ENCODE peak calls at places on chromosomes 3 and 15, in five cellular contexts. K is A549, R is K562, J is WTC11, M is HepG2. E is an unnamed sample.

GRCh38 chr15:100852630-100853029 is 27.0 kb upstream of the ALDH1A3 start:
- DNase-seq in K (no peak), R (no peak), J (no peak), M (no peak), E (no peak)

GRCh38 chr3:108602249-108602934 is 12.9 kb downstream of the DZIP3 start:
- DNase-seq in K (no peak), R (no peak), J (no peak), M (no peak), E (no peak)

GRCh38 chr3:185210621-185211157 is 43.2 kb downstream of the EHHADH start:
- DNase-seq in K (no peak), R (no peak), J (no peak), M (no peak), E (no peak)

GRCh38 chr15:29101491-29101890 is 168.1 kb downstream of the NSMCE3 start:
- DNase-seq in K (no peak), R (no peak), J (no peak), M (no peak), E (no peak)

GRCh38 chr3:17329932-17330331 is 412.5 kb downstream of the TBC1D5 start:
- DNase-seq in K (no peak), R (no peak), J (no peak), M (no peak), E (no peak)

GRCh38 chr3:173217127-173217526 is 76.1 kb upstream of the SPATA16 start:
- DNase-seq in K (no peak), R (peak; percentile 1), J (no peak), M (no peak), E (no peak)

GRCh38 chr3:180329847-180330246 is 272.1 kb upstream of the TTC14 start:
- DNase-seq in K (no peak), R (no peak), J (no peak), M (no peak), E (no peak)

GRCh38 chr15:41971089-41971892 is 1.1 kb downstream of the EHD4 start:
- DNase-seq in K (peak; percentile 43), R (peak; percentile 70), J (peak; percentile 51), M (peak; percentile 61), E (peak; percentile 89)

GRCh38 chr3:9351709-9352126 is 11.1 kb upstream of the THUMPD3 start:
- DNase-seq in K (no peak), R (no peak), J (peak; percentile 28), M (no peak), E (no peak)

GRCh38 chr3:48157950-48158376 is 30.3 kb downstream of the CDC25A start:
- DNase-seq in K (peak; percentile 58), R (peak; percentile 86), J (peak; percentile 82), M (peak; percentile 47), E (no peak)

GRCh38 chr15:28101201-28101600 is 2.1 kb upstream of the OCA2 start:
- DNase-seq in K (no peak), R (no peak), J (no peak), M (no peak), E (no peak)

GRCh38 chr15:100170280-100170654 is 171.5 kb downstream of the ADAMTS17 start:
- DNase-seq in K (no peak), R (no peak), J (no peak), M (no peak), E (peak; percentile 89)

GRCh38 chr15:59797756-59798604 is 108.9 kb upstream of the BNIP2 start:
- DNase-seq in K (no peak), R (no peak), J (no peak), M (no peak), E (peak; percentile 2)

GRCh38 chr3:25849641-25850040 is 59.8 kb downstream of the OXSM start:
- DNase-seq in K (no peak), R (no peak), J (no peak), M (no peak), E (no peak)

GRCh38 chr15:68586274-68586961 is 7.6 kb downstream of the CORO2B start:
- DNase-seq in K (peak; percentile 80), R (peak; percentile 8), J (no peak), M (peak; percentile 66), E (no peak)

GRCh38 chr3:105747621-105748165 is 121.1 kb downstream of the CBLB start:
- DNase-seq in K (no peak), R (no peak), J (no peak), M (no peak), E (no peak)

GRCh38 chr3:27633224-27633545 is 88.9 kb downstream of the EOMES start:
- DNase-seq in K (no peak), R (no peak), J (no peak), M (peak; percentile 3), E (no peak)

GRCh38 chr3:111324142-111324541 is 217.9 kb upstream of the CD96 start:
- DNase-seq in K (no peak), R (no peak), J (no peak), M (no peak), E (no peak)

GRCh38 chr3:127775398-127776109 is 46.8 kb downstream of the MGLL start:
- DNase-seq in K (no peak), R (no peak), J (no peak), M (no peak), E (no peak)

GRCh38 chr3:167187211-167187610 is 192.9 kb downstream of the ZBBX start:
- DNase-seq in K (no peak), R (no peak), J (no peak), M (no peak), E (no peak)

GRCh38 chr3:102400766-102401165 is 34.0 kb upstream of the ZPLD1 start:
- DNase-seq in K (no peak), R (no peak), J (no peak), M (no peak), E (no peak)

GRCh38 chr3:78732893-78733292 is 1034.9 kb downstream of the ROBO1 start:
- DNase-seq in K (no peak), R (no peak), J (no peak), M (no peak), E (no peak)

DNA sequence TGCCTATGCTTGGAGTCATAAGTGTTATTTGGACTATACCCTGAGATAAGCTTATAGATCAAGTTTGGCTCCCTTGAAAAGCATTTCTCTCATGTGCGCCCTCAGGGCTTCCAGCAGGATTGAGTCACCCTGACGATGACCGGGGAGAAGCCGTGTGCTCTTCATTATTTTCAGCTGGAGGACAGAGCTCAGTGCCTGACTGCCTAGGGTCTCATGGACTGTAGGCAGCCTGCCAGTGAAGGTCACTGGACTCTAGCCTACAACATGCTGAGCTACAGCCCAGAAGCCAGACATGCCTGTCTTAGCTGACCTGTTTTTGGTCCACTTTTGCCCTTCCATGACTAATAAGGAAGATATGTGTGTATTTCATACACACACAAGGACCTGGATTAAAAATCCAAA is 31.6 kb upstream of the NUDT16 start:
- DNase-seq in K (peak; percentile 42), R (no peak), J (no peak), M (no peak), E (no peak)
- TF ChIP-seq ESRRA in K (no peak), R (no peak), J (no peak), M (no peak), E (no peak)

GRCh38 chr15:57736591-57736990 is 30.1 kb downstream of the POLR2M start:
- DNase-seq in K (no peak), R (no peak), J (no peak), M (no peak), E (no peak)

GRCh38 chr15:57735891-57736290 is 29.4 kb downstream of the POLR2M start:
- DNase-seq in K (no peak), R (no peak), J (no peak), M (no peak), E (no peak)

GRCh38 chr15:57740048-57740447 is 33.5 kb downstream of the POLR2M start:
- DNase-seq in K (no peak), R (no peak), J (no peak), M (no peak), E (no peak)

GRCh38 chr15:57743424-57743823 is 36.9 kb downstream of the POLR2M start:
- DNase-seq in K (peak; percentile 27), R (peak; percentile 32), J (peak; percentile 32), M (peak; percentile 4), E (no peak)

GRCh38 chr15:57741089-57741488 is 34.6 kb downstream of the POLR2M start:
- DNase-seq in K (no peak), R (no peak), J (no peak), M (no peak), E (no peak)
- TF ChIP-seq ESRRA in K (no peak), R (no peak), J (no peak), M (no peak), E (no peak)

GRCh38 chr3:56323986-56324420 is 144.3 kb downstream of the ERC2 start:
- DNase-seq in K (no peak), R (peak; percentile 16), J (no peak), M (no peak), E (no peak)
- TF ChIP-seq ESRRA in K (no peak), R (no peak), J (no peak), M (no peak), E (no peak)

DNA sequence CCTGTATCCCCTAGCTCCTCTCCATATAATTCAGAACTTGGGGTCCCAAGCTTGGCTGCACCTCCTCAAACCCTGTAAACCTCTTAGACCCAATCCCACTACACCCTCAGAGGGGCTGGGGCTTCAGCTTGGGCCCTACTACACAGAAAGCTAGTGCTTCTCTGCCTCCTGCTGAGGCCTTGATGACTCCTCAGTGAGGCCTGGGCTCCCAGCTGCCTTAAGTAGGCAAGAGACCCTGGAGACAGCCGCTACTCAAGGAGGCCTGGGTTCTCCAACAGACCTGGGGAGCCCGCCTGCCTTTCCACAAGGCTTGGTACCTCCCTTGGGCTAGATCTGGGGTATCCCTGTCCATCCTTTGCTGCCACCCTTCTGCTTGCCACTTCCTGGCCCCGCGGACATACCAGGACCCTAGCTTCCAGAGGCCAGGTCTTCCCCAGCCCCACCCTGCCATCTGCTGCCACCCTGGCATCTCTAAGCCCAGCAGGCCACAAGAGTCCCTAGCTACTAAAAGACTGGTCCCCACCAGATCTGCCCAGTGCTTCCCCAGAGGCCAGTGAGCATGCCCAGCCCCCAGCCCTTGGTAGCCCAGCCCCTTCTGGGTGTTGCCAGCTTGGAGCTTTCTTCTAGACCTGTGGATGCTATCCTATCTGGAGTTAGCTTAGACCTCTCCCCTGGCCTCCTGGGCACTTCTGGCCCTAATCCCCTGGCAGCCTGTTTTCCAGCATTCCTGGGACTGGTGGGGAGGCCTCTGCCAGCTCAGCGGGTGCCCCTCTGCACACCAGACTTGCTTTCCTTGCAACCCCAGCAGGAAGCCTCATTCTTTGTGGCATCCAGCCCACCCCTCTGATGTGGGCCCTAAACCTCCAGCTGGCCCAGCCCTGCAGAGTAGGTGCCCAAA is 13.7 kb downstream of the C15orf39 start:
- DNase-seq in K (no peak), R (no peak), J (no peak), M (no peak), E (no peak)
- TF ChIP-seq ESRRA in K (no peak), R (no peak), J (no peak), M (no peak), E (no peak)

GRCh38 chr15:90478981-90479481 is 50.7 kb upstream of the CRTC3 start:
- DNase-seq in K (no peak), R (no peak), J (no peak), M (no peak), E (no peak)

GRCh38 chr15:90479656-90480055 is 50.1 kb upstream of the CRTC3 start:
- DNase-seq in K (no peak), R (no peak), J (no peak), M (no peak), E (no peak)

GRCh38 chr15:90482124-90483011 is 47.4 kb upstream of the CRTC3 start:
- DNase-seq in K (peak; percentile 64), R (peak; percentile 68), J (peak; percentile 60), M (peak; percentile 80), E (no peak)

GRCh38 chr15:90483012-90483307 is 46.8 kb upstream of the CRTC3 start:
- DNase-seq in K (no peak), R (no peak), J (no peak), M (no peak), E (no peak)

DNA sequence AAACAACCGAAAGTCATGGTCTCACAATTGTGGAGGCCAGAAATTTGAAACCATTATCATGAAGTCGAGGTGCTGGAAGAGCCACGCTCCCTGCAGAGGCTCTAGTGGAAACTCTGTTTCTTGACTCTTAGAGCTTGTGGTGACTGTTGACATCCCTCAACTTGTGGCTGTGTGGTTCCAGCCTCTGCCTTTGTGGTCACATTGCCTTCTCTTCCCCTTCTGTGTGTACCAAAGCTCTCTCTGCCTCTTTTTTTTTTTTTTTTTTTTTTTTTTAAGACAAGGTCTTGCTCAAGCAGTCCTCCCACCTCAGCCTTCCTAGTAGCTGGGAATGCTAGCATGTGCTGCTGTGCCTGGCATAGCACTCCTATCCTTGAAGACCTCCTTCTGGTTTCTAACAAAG is 48.7 kb upstream of the CRTC3 start:
- DNase-seq in K (no peak), R (no peak), J (no peak), M (no peak), E (no peak)
- TF ChIP-seq ESRRA in K (no peak), R (no peak), J (no peak), M (no peak), E (no peak)

E was measured in GM12878.